ENCODE peak calls at places on chromosomes 5 and 9, in six cellular contexts. D is heart left ventricle; P is hypothalamus; W is stimulated activated CD4-positive, alpha-beta T cell treated with anti-CD3 and anti-CD28 coated beads, Interleukin-4, amount 100 ng/mL, for 1 hour; H is Right ventricle myocardium superior; E is NAMALWA. L is an unnamed sample.

GRCh38 chr5:537621-538071 is 13.4 kb upstream of the SLC9A3 start:
- DNase-seq in W (no peak), H (peak), P (no peak), D (peak), E (no peak), L (peak)

GRCh38 chr5:169029661-169030274 is 271.2 kb downstream of the SLIT3 start:
- DNase-seq in E (no peak), W (no peak), D (no peak), P (no peak), H (no peak), L (no peak)

GRCh38 chr5:138033275-138033808 is 463 bp upstream of the FAM13B start:
- DNase-seq in W (no peak), H (no peak), D (no peak), E (peak), P (no peak), L (no peak)

GRCh38 chr5:73617510-73618279 is 8.3 kb upstream of the ARHGEF28 start:
- DNase-seq in W (no peak), H (no peak), E (no peak), D (no peak), P (no peak), L (no peak)

GRCh38 chr9:5146241-5146640 is 39.2 kb downstream of the INSL6 start:
- DNase-seq in E (no peak), W (no peak), D (no peak), P (no peak), H (no peak), L (no peak)

GRCh38 chr5:157265714-157266285 is at the start of gene CYFIP2:
- DNase-seq in D (peak), P (no peak), E (peak), W (peak), H (peak), L (peak)

GRCh38 chr5:34011521-34011920 is 3.7 kb upstream of the AMACR start:
- DNase-seq in D (no peak), H (no peak), P (no peak), W (no peak), E (no peak), L (no peak)

GRCh38 chr5:3361811-3362605 is 233.6 kb upstream of the IRX1 start:
- DNase-seq in D (no peak), W (no peak), H (no peak), P (no peak), E (no peak), L (peak)

GRCh38 chr5:168879929-168880328 is 300.8 kb upstream of the PANK3 start:
- DNase-seq in P (no peak), E (peak), W (no peak), H (no peak), D (no peak), L (no peak)

GRCh38 chr9:41229408-41230401 is 40.6 kb upstream of the ZNG1F start:
- DNase-seq in P (no peak), W (no peak), E (peak), H (peak), D (peak), L (peak)

GRCh38 chr9:504921-505821 is 290.5 kb downstream of the DOCK8 start:
- DNase-seq in P (no peak), W (peak), E (no peak), D (peak), H (peak), L (peak)

GRCh38 chr5:10500669-10501068 is 59.0 kb downstream of the ROPN1L start:
- DNase-seq in E (no peak), H (no peak), W (no peak), P (no peak), D (no peak), L (no peak)

GRCh38 chr5:81250004-81250403 is 16.9 kb downstream of the CKMT2 start:
- DNase-seq in P (no peak), D (no peak), W (no peak), H (no peak), E (no peak), L (no peak)

GRCh38 chr5:160467555-160468418 is 46.1 kb downstream of the PTTG1 start:
- DNase-seq in E (peak), P (no peak), W (peak), D (peak), H (peak), L (peak)

GRCh38 chr5:153907170-153907775 is 131.4 kb downstream of the FAM114A2 start:
- DNase-seq in E (no peak), P (no peak), H (no peak), D (no peak), W (no peak), L (no peak)

GRCh38 chr9:138028596-138028995 is 151.0 kb downstream of the CACNA1B start:
- DNase-seq in D (no peak), P (no peak), W (no peak), H (no peak), E (peak), L (no peak)

GRCh38 chr5:168661593-168662485 is 82.7 kb upstream of the PANK3 start:
- DNase-seq in D (no peak), P (no peak), H (no peak), E (no peak), W (no peak), L (no peak)